ENCODE peak calls at places on chromosomes 13 and 19, in five cellular contexts. S, K, B, A and W are unnamed samples.

GRCh38 chr13:98459171-98459681 is 117.7 kb downstream of the STK24 start:
- DNase-seq in K (no peak), B (no peak), S (no peak), A (no peak), W (no peak)

GRCh38 chr19:12802267-12803106 is 618 bp downstream of the THSD8 start:
- DNase-seq in S (peak; percentile 35), B (no peak), A (no peak), K (no peak), W (peak; percentile 14)

GRCh38 chr19:55526216-55527196 is 10.4 kb downstream of the SBK2 start:
- DNase-seq in S (peak; percentile 62), K (no peak), B (no peak), A (no peak), W (peak; percentile 83)

GRCh38 chr13:50390503-50391248 is 375.4 kb downstream of the KCNRG start:
- DNase-seq in K (no peak), S (no peak), B (no peak), A (no peak), W (no peak)

GRCh38 chr13:83117046-83117445 is 765.2 kb downstream of the SLITRK1 start:
- DNase-seq in K (no peak), S (no peak), B (no peak), A (no peak), W (no peak)

GRCh38 chr13:112325941-112326645 is 50.1 kb upstream of the SPACA7 start:
- DNase-seq in K (no peak), B (no peak), S (no peak), A (no peak), W (no peak)

GRCh38 chr13:43934273-43934672 is 54.6 kb downstream of the LACC1 start:
- DNase-seq in A (no peak), K (no peak), S (no peak), B (no peak), W (no peak)

GRCh38 chr19:53999694-54000093 is 8.3 kb downstream of the CACNG6 start:
- DNase-seq in B (no peak), A (no peak), K (no peak), S (no peak), W (no peak)

GRCh38 chr19:21498651-21499050 is 6.8 kb upstream of the ZNF429 start:
- DNase-seq in S (no peak), A (no peak), K (no peak), B (no peak), W (no peak)

GRCh38 chr19:407501-408440 is 1.2 kb downstream of the C2CD4C start:
- DNase-seq in S (no peak), K (no peak), A (no peak), B (no peak), W (no peak)

GRCh38 chr13:108086678-108087077 is 128.7 kb downstream of the LIG4 start:
- DNase-seq in K (no peak), B (no peak), A (peak; percentile 5), S (peak; percentile 52), W (peak; percentile 12)

GRCh38 chr19:41027273-41027967 is 36.3 kb downstream of the CYP2B6 start:
- DNase-seq in A (no peak), B (no peak), K (no peak), S (no peak), W (no peak)

GRCh38 chr19:49878744-49879070 is 1.2 kb downstream of the TBC1D17 start:
- DNase-seq in B (no peak), A (no peak), K (no peak), S (no peak), W (no peak)

GRCh38 chr19:47445937-47446402 is 25.7 kb downstream of the SLC8A2 start:
- DNase-seq in S (no peak), K (peak; percentile 45), A (no peak), B (no peak), W (peak; percentile 50)

GRCh38 chr19:37981785-37982475 is 74.9 kb downstream of the SIPA1L3 start:
- DNase-seq in S (peak; percentile 92), K (no peak), B (no peak), A (no peak), W (no peak)

GRCh38 chr13:39148513-39148961 is 110.3 kb downstream of the NHLRC3 start:
- DNase-seq in A (peak; percentile 44), K (no peak), B (peak; percentile 16), S (peak; percentile 61), W (peak; percentile 57)

GRCh38 chr13:31204592-31204991 is 4.8 kb downstream of the B3GLCT start:
- DNase-seq in A (no peak), S (peak; percentile 17), B (no peak), K (no peak), W (peak; percentile 64)

GRCh38 chr13:29961036-29961685 is 110.7 kb upstream of the UBL3 start:
- DNase-seq in K (no peak), B (no peak), A (no peak), S (no peak), W (no peak)

GRCh38 chr13:112887151-112887550 is 81.9 kb upstream of the MCF2L start:
- DNase-seq in K (no peak), A (no peak), B (no peak), S (no peak), W (no peak)

GRCh38 chr19:12766051-12766521 is 9.3 kb downstream of the HOOK2 start:
- DNase-seq in S (peak; percentile 73), B (no peak), K (no peak), A (no peak), W (peak; percentile 81)

GRCh38 chr13:39016789-39017188 is 21.1 kb downstream of the PROSER1 start:
- DNase-seq in K (no peak), B (no peak), S (peak; percentile 23), A (no peak), W (peak; percentile 50)

GRCh38 chr13:72808917-72809500 is 27.1 kb downstream of the PIBF1 start:
- DNase-seq in A (no peak), S (peak; percentile 32), K (no peak), B (no peak), W (peak; percentile 27)

GRCh38 chr13:45851171-45851889 is at the start of gene SIAH3:
- DNase-seq in A (no peak), B (no peak), K (no peak), S (no peak), W (peak; percentile 18)

GRCh38 chr19:39160889-39161672 is 35.5 kb downstream of the PAK4 start:
- DNase-seq in B (no peak), S (no peak), A (no peak), K (no peak), W (no peak)

GRCh38 chr19:10231624-10232228 is 595 bp upstream of the S1PR2 start:
- DNase-seq in K (no peak), B (no peak), S (no peak), A (no peak), W (no peak)

GRCh38 chr13:96112936-96113335 is 23.0 kb downstream of the HS6ST3 start:
- DNase-seq in B (no peak), K (no peak), S (no peak), A (no peak), W (no peak)

GRCh38 chr13:113491418-113491883 is 940 bp upstream of the DCUN1D2 start:
- DNase-seq in B (peak; percentile 29), K (no peak), A (no peak), S (peak; percentile 19), W (no peak)

GRCh38 chr13:41019027-41019487 is at the start of gene ELF1:
- DNase-seq in S (peak; percentile 91), K (no peak), B (peak; percentile 77), A (no peak), W (peak; percentile 59)
- H3K4me3 ChIP-seq in S (peak within 1 kb of the TSS; percentile 52), K (peak within 1 kb of the TSS; percentile 56), B (no peak within 1 kb of the TSS), A (no peak within 1 kb of the TSS), W (peak within 1 kb of the TSS; percentile 3)

DNA sequence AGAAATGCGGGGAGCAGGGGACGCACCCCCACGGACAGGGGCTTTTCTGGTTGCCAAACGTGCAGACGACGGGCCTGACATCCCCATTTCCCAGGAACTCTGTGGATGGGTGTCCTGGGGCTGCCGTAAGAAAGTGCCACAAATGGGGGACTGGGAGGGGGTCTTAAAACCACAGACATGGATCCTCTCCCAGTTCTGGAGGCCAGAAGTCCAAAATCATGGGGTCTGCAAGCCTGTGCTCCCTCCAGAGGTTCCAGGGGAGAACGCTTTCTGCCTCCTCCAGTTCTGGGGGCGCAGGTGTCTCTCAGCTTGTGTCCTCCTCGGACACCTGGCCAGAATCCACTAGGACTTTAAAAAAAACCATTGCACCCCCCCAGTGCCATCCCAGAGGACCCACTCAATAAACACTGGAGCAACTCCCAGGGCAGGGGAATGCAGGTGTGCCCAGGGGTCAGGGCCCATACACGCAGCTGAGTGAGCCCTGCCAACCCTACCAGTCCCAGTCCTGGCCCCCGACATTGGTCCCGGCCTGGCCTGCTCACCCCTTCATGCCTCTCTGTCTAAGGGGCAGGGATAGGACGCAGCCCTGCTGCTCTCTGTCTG is 103.9 kb downstream of the GADD45B start:
- DNase-seq in A (no peak), B (no peak), S (no peak), K (no peak), W (no peak)
- H3K4me3 ChIP-seq in A (peak overlapping the region; percentile 52), B (no peak overlapping the region), S (peak overlapping the region; percentile 18), K (peak overlapping the region; percentile 49), W (peak overlapping the region; percentile 51)

DNA sequence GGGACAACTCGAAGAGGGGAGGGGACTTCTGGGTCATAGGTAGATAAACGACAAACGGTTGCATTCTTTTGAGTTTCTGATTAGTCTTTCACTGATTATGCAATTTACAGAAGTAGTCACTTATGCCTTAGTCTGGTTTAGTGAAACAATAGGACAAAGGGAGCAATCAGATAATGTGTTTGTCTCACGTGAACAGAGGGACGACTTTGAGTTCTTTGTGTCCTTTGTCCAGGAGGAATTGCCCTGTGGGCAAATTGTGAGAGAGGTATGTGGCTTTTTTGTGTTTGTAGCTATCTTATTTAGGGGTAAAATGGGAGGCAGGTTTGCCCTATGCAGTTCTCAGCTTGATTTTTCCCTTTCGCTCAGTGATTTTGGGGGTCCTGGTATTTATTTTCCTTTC is 362.9 kb upstream of the PCDH20 start:
- DNase-seq in A (no peak), B (no peak), K (no peak), S (no peak), W (no peak)
- H3K4me3 ChIP-seq in A (no peak overlapping the region), B (no peak overlapping the region), K (no peak overlapping the region), S (no peak overlapping the region), W (no peak overlapping the region)

DNA sequence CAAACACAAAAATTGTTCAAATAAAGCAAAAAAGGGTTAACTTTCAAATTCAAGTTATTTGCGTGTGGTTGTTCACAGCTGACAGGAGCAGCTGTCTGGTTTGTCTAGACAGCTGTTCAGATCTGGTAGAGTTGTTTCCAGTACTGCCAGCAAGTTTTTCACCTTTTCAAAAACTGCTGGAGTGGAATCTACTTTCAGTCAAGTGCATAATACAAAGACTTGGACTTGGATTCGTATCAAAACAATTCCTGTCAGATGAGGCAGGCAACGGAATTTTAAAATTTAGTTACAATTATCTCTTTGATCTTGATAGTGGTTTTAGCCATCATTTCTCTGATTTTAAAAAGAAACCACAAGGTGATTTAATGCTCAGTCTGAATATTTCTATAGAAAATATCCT is 51.7 kb upstream of the EEF1AKMT1 start:
- DNase-seq in S (no peak), K (no peak), B (no peak), A (no peak), W (peak; percentile 24)
- H3K4me3 ChIP-seq in S (no peak overlapping the region), K (no peak overlapping the region), B (no peak overlapping the region), A (no peak overlapping the region), W (no peak overlapping the region)

GRCh38 chr19:15589760-15590451 is 25.1 kb upstream of the CYP4F8 start:
- DNase-seq in B (no peak), K (no peak), S (no peak), A (no peak), W (no peak)

GRCh38 chr19:15595069-15595468 is 19.9 kb upstream of the CYP4F8 start:
- DNase-seq in S (no peak), B (peak; percentile 17), A (no peak), K (no peak), W (no peak)

GRCh38 chr19:15587663-15588062 is 27.4 kb upstream of the CYP4F8 start:
- DNase-seq in S (no peak), K (no peak), A (no peak), B (peak; percentile 26), W (no peak)

GRCh38 chr19:15591796-15592195 is 23.2 kb upstream of the CYP4F8 start:
- DNase-seq in B (no peak), K (no peak), S (no peak), A (no peak), W (no peak)
- H3K4me3 ChIP-seq in B (no peak overlapping the region), K (no peak overlapping the region), S (no peak overlapping the region), A (no peak overlapping the region), W (no peak overlapping the region)